ENCODE peak calls at places on chromosomes 2 and 18, in seven cellular contexts. V is stomach, W is GM23338, E is heart right ventricle, I is HL-60, L is ovary, U is upper lobe of left lung. Z is an unnamed sample.
A peak's percentile ranks its signal among the peaks of the same experiment; 100 is the strongest.

GRCh38 chr2:84421197-84421596 is 37.9 kb downstream of the SUCLG1 start:
- DNase-seq in V (no peak), E (no peak), L (no peak), W (no peak), U (no peak), I (no peak), Z (no peak)

GRCh38 chr2:230537531-230537976 is 121.6 kb downstream of the SP100 start:
- DNase-seq in U (no peak), L (no peak), W (no peak), I (no peak), E (no peak), V (no peak), Z (no peak)

GRCh38 chr2:65055427-65056214 is 595 bp upstream of the CEP68 start:
- DNase-seq in V (peak; percentile 68), U (peak; percentile 93), L (no peak), W (no peak), I (no peak), E (no peak), Z (no peak)

GRCh38 chr18:2905802-2906521 is 59.2 kb downstream of the EMILIN2 start:
- DNase-seq in V (peak; percentile 50), U (peak; percentile 90), E (peak; percentile 81), L (peak; percentile 83), W (peak; percentile 69), I (peak; percentile 76), Z (peak; percentile 57)

GRCh38 chr2:240589381-240589780 is 2.8 kb downstream of the CAPN10 start:
- DNase-seq in V (peak; percentile 42), I (no peak), L (no peak), W (no peak), E (peak; percentile 6), U (peak; percentile 40), Z (no peak)

GRCh38 chr2:60597346-60597745 is 43.9 kb upstream of the BCL11A start:
- DNase-seq in W (no peak), V (no peak), I (no peak), U (no peak), L (no peak), E (no peak), Z (peak; percentile 6)

GRCh38 chr2:147711031-147711430 is 133.8 kb upstream of the ACVR2A start:
- DNase-seq in W (no peak), E (no peak), L (no peak), U (no peak), V (no peak), I (no peak), Z (peak; percentile 45)

GRCh38 chr2:17125989-17126620 is 392.1 kb downstream of the RAD51AP2 start:
- DNase-seq in E (no peak), W (no peak), U (no peak), I (no peak), V (no peak), L (no peak), Z (no peak)

GRCh38 chr2:48874282-48874681 is 118.8 kb upstream of the LHCGR start:
- DNase-seq in E (no peak), L (no peak), U (no peak), I (no peak), W (no peak), V (no peak), Z (no peak)

GRCh38 chr2:178452870-178453269 is 1.7 kb downstream of the PJVK start:
- DNase-seq in V (no peak), E (no peak), U (no peak), I (no peak), W (no peak), L (no peak), Z (no peak)

GRCh38 chr2:946073-947005 is 4.3 kb upstream of the SNTG2 start:
- DNase-seq in E (no peak), U (no peak), L (no peak), W (no peak), V (no peak), I (no peak), Z (no peak)

GRCh38 chr2:38057651-38058410 is 18.1 kb downstream of the CYP1B1 start:
- DNase-seq in I (no peak), V (no peak), W (no peak), L (no peak), E (no peak), U (no peak), Z (no peak)

GRCh38 chr2:126436411-126436810 is 219.5 kb upstream of the GYPC start:
- DNase-seq in E (no peak), U (no peak), W (no peak), I (no peak), V (no peak), L (no peak), Z (no peak)

GRCh38 chr18:37253424-37254255 is 312.0 kb downstream of the CELF4 start:
- DNase-seq in E (peak; percentile 25), W (peak; percentile 85), L (peak; percentile 36), V (peak; percentile 63), U (peak; percentile 88), I (no peak), Z (no peak)
- H3K4me3 ChIP-seq in E (peak overlapping the region; percentile 7), W (peak overlapping the region; percentile 78), L (peak overlapping the region; percentile 21), V (peak overlapping the region; percentile 52), U (peak overlapping the region; percentile 56), I (no peak overlapping the region), Z (no peak overlapping the region)

GRCh38 chr18:49944681-49945080 is 131.3 kb upstream of the ACAA2 start:
- DNase-seq in E (no peak), I (no peak), W (peak; percentile 17), L (no peak), V (no peak), U (no peak), Z (no peak)
- TF ChIP-seq CTCF in E (peak; percentile 16), I (no peak), W (no peak), L (no peak), V (no peak), U (no peak), Z (no peak)

DNA sequence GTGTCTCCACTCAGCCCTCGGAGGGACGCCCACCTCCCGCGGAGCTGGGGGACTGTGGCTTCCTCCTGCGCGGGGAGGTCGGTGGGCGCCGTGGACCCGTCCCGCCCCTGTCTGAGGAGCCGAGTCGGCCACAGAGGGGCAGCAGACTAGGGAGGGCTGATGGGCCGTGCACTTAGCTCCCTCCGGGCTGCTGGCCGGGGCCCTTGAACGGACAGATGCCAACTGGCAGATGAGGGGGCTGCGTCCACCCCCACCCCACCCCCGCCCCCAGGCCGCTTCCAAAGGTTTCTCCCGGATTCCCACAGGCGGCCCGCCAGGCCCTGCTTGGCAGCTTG is 10.4 kb upstream of the UBE2F start:
- DNase-seq in U (no peak), V (no peak), E (no peak), W (peak; percentile 55), L (no peak), I (no peak), Z (no peak)
- H3K4me3 ChIP-seq in U (no peak overlapping the region), V (peak overlapping the region; percentile 11), E (peak overlapping the region; percentile 26), W (peak overlapping the region; percentile 71), L (peak overlapping the region; percentile 4), I (no peak overlapping the region), Z (no peak overlapping the region)

DNA sequence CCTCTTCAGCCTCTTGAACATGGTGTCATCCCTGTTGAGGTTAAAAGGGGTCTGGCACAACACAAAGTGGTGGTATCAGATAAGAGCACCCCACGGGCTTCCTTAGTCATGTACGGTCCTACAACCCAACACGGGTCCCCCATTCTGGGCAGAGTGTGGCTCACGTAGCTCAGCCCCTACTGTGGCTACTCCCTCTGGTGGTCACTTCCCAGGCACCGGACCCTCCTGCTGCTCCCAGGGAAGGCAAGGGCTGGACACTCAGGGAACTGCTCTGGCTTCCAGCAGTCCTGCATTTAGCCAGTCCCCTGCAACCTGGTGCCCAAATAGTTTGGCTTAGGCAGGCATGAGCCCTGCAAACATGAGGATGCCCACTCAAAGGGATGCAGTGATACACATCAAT is 58.6 kb downstream of the GALNT14 start:
- DNase-seq in L (no peak), W (peak; percentile 75), I (no peak), E (no peak), V (no peak), U (no peak), Z (no peak)
- TF ChIP-seq CTCF in L (no peak), W (peak; percentile 63), I (no peak), E (peak; percentile 22), V (no peak), U (no peak), Z (no peak)

GRCh38 chr2:118078734-118079133 is 9.5 kb upstream of the INSIG2 start:
- DNase-seq in E (no peak), V (no peak), U (no peak), W (no peak), L (no peak), I (no peak), Z (no peak)
- H3K4me3 ChIP-seq in E (no peak overlapping the region), V (no peak overlapping the region), U (no peak overlapping the region), W (no peak overlapping the region), L (no peak overlapping the region), I (no peak overlapping the region), Z (no peak overlapping the region)

GRCh38 chr2:62407838-62408589 is 98.0 kb downstream of the TMEM17 start:
- DNase-seq in E (no peak), U (no peak), I (no peak), L (peak; percentile 47), V (no peak), W (no peak), Z (no peak)

GRCh38 chr2:62412347-62412742 is 93.7 kb downstream of the TMEM17 start:
- DNase-seq in U (no peak), I (no peak), W (no peak), L (no peak), V (no peak), E (no peak), Z (no peak)

GRCh38 chr2:62410926-62411456 is 95.0 kb downstream of the TMEM17 start:
- DNase-seq in I (no peak), V (no peak), W (no peak), E (no peak), U (no peak), L (no peak), Z (peak; percentile 18)

GRCh38 chr2:62409442-62409841 is 96.6 kb downstream of the TMEM17 start:
- DNase-seq in L (no peak), U (no peak), E (no peak), V (no peak), W (no peak), I (no peak), Z (no peak)

DNA sequence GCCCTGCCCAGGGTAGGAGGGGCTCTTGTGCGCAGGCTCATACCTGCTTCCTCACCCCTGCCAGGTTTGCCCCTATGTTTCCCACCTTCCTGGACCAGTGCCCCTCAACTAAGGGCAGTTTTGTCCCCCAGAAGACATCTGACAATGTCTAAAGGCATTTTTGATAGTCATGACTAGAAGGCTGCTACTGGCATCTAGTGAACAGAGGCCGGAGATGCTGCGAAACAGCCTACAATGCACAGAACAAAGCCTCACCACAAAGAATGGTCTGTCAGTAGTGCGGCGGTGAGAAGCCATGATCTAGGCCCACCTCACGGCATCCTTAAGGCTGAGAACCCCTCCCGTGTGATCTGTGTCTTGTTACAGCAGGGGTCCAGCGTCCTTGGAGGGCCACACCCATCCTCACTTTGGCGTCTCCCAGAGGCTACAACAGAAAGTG is 96.0 kb downstream of the TMEM17 start:
- DNase-seq in V (no peak), U (no peak), W (peak; percentile 24), E (no peak), I (no peak), L (no peak), Z (no peak)
- TF ChIP-seq CTCF in V (no peak), U (no peak), W (no peak), E (peak; percentile 39), I (no peak), L (no peak), Z (no peak)

DNA sequence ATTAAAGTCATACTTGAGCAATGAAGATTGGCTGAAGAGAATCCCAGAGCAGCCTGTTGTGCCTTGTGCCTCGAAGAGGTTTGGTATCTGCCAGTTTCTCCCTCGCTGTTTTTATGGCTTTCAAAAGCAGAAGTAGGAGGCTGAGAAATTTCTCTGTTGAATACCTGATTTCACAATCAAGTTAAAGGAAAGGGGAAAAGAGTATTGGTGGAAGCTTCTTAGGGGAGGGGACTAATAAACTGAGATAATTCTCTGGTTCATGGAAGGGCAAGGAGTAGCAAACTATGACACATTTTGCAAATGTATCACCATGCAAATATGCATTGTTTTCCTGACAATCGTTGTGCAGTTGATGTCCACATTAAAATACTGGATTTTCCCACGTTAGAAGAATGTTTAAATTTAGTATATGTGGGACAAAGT is at the start of gene IL1B:
- DNase-seq in E (no peak), I (peak; percentile 13), W (no peak), L (no peak), U (no peak), V (no peak), Z (peak; percentile 91)
- H3K4me3 ChIP-seq in E (no peak within 1 kb of the TSS), I (peak within 1 kb of the TSS; percentile 1), W (no peak within 1 kb of the TSS), L (no peak within 1 kb of the TSS), U (no peak within 1 kb of the TSS), V (no peak within 1 kb of the TSS), Z (peak within 1 kb of the TSS; percentile 23)

Z was measured in AG10803.